ENCODE peak calls at places on chromosomes 11 and 22, in five cellular contexts. B, Z, C, U and M are unnamed samples.

GRCh38 chr22:27223317-27224177 is 566.2 kb downstream of the MIAT start:
- DNase-seq in B (no peak), Z (no peak), C (no peak), U (no peak), M (peak; percentile 95)

GRCh38 chr22:23397008-23397617 is 183.0 kb downstream of the IGLL1 start:
- DNase-seq in B (no peak), Z (no peak), C (no peak), U (no peak), M (no peak)

GRCh38 chr11:64604458-64605247 is 13.6 kb downstream of the SLC22A12 start:
- DNase-seq in B (no peak), Z (no peak), C (no peak), U (no peak), M (no peak)

GRCh38 chr22:43951391-43951790 is 3.9 kb upstream of the SAMM50 start:
- DNase-seq in B (no peak), Z (no peak), C (no peak), U (no peak), M (no peak)

GRCh38 chr11:27972432-27973170 is 135.4 kb downstream of the KIF18A start:
- DNase-seq in B (no peak), Z (no peak), C (no peak), U (no peak), M (peak; percentile 88)

GRCh38 chr11:65427691-65428577 is 5.3 kb downstream of the NEAT1 start:
- DNase-seq in B (no peak), Z (peak; percentile 36), C (peak; percentile 59), U (no peak), M (peak; percentile 90)

GRCh38 chr22:20523118-20523983 is 15.9 kb downstream of the MED15 start:
- DNase-seq in B (no peak), Z (no peak), C (no peak), U (no peak), M (peak; percentile 77)

GRCh38 chr11:86977441-86978050 is 22.4 kb upstream of the FZD4 start:
- DNase-seq in B (no peak), Z (no peak), C (no peak), U (no peak), M (no peak)

GRCh38 chr11:77102246-77103210 is at the start of gene OMP:
- DNase-seq in B (no peak), Z (no peak), C (no peak), U (no peak), M (no peak)

GRCh38 chr22:40721266-40721665 is 42.0 kb downstream of the MCHR1 start:
- DNase-seq in B (no peak), Z (peak; percentile 43), C (no peak), U (no peak), M (peak; percentile 76)

GRCh38 chr11:111793863-111794262 is 27.7 kb upstream of the PPP2R1B start:
- DNase-seq in B (no peak), Z (no peak), C (peak; percentile 87), U (no peak), M (no peak)

GRCh38 chr22:45271667-45272188 is 13.0 kb upstream of the UPK3A start:
- DNase-seq in B (no peak), Z (no peak), C (no peak), U (no peak), M (peak; percentile 48)

GRCh38 chr22:44396727-44397722 is 84.3 kb upstream of the SHISAL1 start:
- DNase-seq in B (no peak), Z (peak; percentile 19), C (no peak), U (peak; percentile 35), M (no peak)

GRCh38 chr11:19769820-19770219 is 57.2 kb downstream of the NAV2 start:
- DNase-seq in B (no peak), Z (no peak), C (no peak), U (no peak), M (peak; percentile 51)

GRCh38 chr11:72308226-72309073 is 64.5 kb upstream of the PHOX2A start:
- DNase-seq in B (no peak), Z (no peak), C (no peak), U (no peak), M (peak; percentile 43)

GRCh38 chr22:42919199-42919598 is 62.1 kb upstream of the ARFGAP3 start:
- DNase-seq in B (no peak), Z (no peak), C (peak; percentile 88), U (no peak), M (peak; percentile 65)

GRCh38 chr11:72085836-72086475 is 5.3 kb downstream of the LRRC51 start:
- DNase-seq in B (no peak), Z (no peak), C (no peak), U (no peak), M (no peak)

GRCh38 chr11:114891911-114892310 is 213.6 kb downstream of the NXPE2 start:
- DNase-seq in B (no peak), Z (no peak), C (no peak), U (no peak), M (no peak)

GRCh38 chr11:121575250-121575962 is 122.6 kb upstream of the SORL1-AS1 start:
- DNase-seq in B (no peak), Z (no peak), C (peak; percentile 54), U (no peak), M (peak; percentile 60)

GRCh38 chr11:83070044-83070877 is 1.4 kb downstream of the RAB30 start:
- DNase-seq in B (peak; percentile 26), Z (peak; percentile 40), C (peak; percentile 36), U (no peak), M (peak; percentile 57)

GRCh38 chr11:117479372-117479771 is 151.7 kb downstream of the CEP164 start:
- DNase-seq in B (no peak), Z (peak; percentile 49), C (no peak), U (peak; percentile 71), M (no peak)

GRCh38 chr11:57224537-57224936 is 12.5 kb downstream of the APLNR start:
- DNase-seq in B (no peak), Z (no peak), C (no peak), U (no peak), M (no peak)

GRCh38 chr22:21020802-21021429 is 6.0 kb downstream of the P2RX6 start:
- DNase-seq in B (no peak), Z (peak; percentile 74), C (no peak), U (peak; percentile 73), M (peak; percentile 10)

GRCh38 chr11:104259121-104259610 is 95.2 kb upstream of the PDGFD start:
- DNase-seq in B (no peak), Z (no peak), C (no peak), U (no peak), M (no peak)

GRCh38 chr22:45846952-45847351 is 130.0 kb downstream of the WNT7B start:
- DNase-seq in B (no peak), Z (no peak), C (no peak), U (no peak), M (peak; percentile 15)

GRCh38 chr11:68014157-68014965 is 4.2 kb downstream of the ALDH3B1 start:
- DNase-seq in B (no peak), Z (no peak), C (peak; percentile 53), U (no peak), M (peak; percentile 73)

GRCh38 chr11:109076870-109077269 is 345.1 kb upstream of the C11orf87 start:
- DNase-seq in B (no peak), Z (no peak), C (no peak), U (no peak), M (no peak)

GRCh38 chr11:62120001-62120400 is 3.8 kb upstream of the INCENP start:
- DNase-seq in B (no peak), Z (no peak), C (no peak), U (no peak), M (no peak)

GRCh38 chr11:62123669-62124185 is at the start of gene INCENP:
- DNase-seq in B (peak; percentile 97), Z (peak; percentile 98), C (peak; percentile 99), U (peak; percentile 94), M (peak; percentile 99)

GRCh38 chr11:62120466-62120865 is 3.3 kb upstream of the INCENP start:
- DNase-seq in B (no peak), Z (no peak), C (no peak), U (no peak), M (no peak)

GRCh38 chr11:62124186-62125113 is 639 bp downstream of the INCENP start:
- DNase-seq in B (no peak), Z (no peak), C (peak; percentile 17), U (no peak), M (peak; percentile 61)

DNA sequence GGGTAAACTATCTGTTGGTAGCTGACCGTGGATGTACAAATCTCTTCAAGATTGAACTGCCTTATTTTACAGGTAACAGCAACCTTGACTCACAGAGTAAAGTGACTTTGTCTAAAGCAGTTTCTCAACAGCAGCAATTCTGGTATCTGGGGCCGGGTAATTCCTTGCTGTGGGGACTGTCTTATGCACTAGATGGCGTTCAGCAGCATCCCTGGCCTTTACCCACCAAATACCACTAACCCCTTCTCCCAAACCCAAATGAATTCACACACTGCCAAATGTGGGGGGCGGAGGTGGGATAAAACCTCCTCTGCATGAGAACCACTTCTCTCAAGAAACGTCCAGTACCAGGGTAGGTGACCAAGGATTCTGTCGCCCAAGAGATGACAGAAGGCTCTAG is 1.7 kb upstream of the INCENP start:
- DNase-seq in B (no peak), Z (peak; percentile 59), C (no peak), U (no peak), M (peak; percentile 32)
- H2AK5ac ChIP-seq in B (no peak overlapping the region), Z (no peak overlapping the region), C (no peak overlapping the region), U (no peak overlapping the region), M (no peak overlapping the region)

GRCh38 chr11:45791524-45791923 is 13.4 kb upstream of the SLC35C1 start:
- DNase-seq in B (no peak), Z (no peak), C (no peak), U (peak; percentile 28), M (no peak)

GRCh38 chr11:45798793-45799441 is 6.0 kb upstream of the SLC35C1 start:
- DNase-seq in B (no peak), Z (no peak), C (no peak), U (peak; percentile 39), M (peak; percentile 77)

GRCh38 chr11:45794169-45794568 is 10.8 kb upstream of the SLC35C1 start:
- DNase-seq in B (no peak), Z (no peak), C (no peak), U (peak; percentile 33), M (no peak)

GRCh38 chr11:45796461-45796861 is 8.5 kb upstream of the SLC35C1 start:
- DNase-seq in B (no peak), Z (no peak), C (no peak), U (peak; percentile 16), M (no peak)

GRCh38 chr11:45795379-45795778 is 9.6 kb upstream of the SLC35C1 start:
- DNase-seq in B (no peak), Z (no peak), C (no peak), U (peak; percentile 43), M (no peak)
- H2BK12ac ChIP-seq in B (no peak overlapping the region), Z (no peak overlapping the region), C (no peak overlapping the region), U (no peak overlapping the region), M (no peak overlapping the region)

DNA sequence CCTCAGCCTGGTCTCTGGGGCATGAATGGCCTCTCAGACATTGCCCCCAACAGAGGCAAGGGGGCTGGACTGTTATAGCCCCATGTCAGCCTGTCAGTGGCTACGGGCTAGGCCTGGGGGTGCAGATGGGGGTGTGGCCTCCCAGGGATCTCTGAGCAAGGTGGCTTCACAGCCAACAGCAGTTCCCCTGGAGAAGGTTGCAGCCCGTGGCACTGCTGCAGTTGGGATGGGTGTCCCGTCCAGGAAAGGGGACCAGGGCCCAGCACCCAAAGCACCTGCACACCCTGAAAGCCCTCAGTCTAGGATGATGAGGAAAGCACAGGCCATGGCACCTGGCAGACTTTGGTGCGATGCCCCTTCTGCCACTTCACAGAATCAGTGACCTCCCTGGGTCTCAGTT is 101.3 kb downstream of the TP53I11 start:
- DNase-seq in B (no peak), Z (no peak), C (no peak), U (no peak), M (no peak)
- H2AK5ac ChIP-seq in B (peak overlapping the region; percentile 91), Z (no peak overlapping the region), C (no peak overlapping the region), U (peak overlapping the region; percentile 18), M (no peak overlapping the region)

GRCh38 chr11:103031834-103032233 is 60.1 kb downstream of the DCUN1D5 start:
- DNase-seq in B (no peak), Z (no peak), C (no peak), U (no peak), M (no peak)
- H2BK12ac ChIP-seq in B (no peak overlapping the region), Z (no peak overlapping the region), C (no peak overlapping the region), U (no peak overlapping the region), M (no peak overlapping the region)

GRCh38 chr11:69985654-69986420 is 92.3 kb upstream of the ANO1 start:
- DNase-seq in B (no peak), Z (no peak), C (no peak), U (peak; percentile 67), M (no peak)
- H2AK5ac ChIP-seq in B (peak overlapping the region; percentile 41), Z (no peak overlapping the region), C (no peak overlapping the region), U (no peak overlapping the region), M (no peak overlapping the region)